ENCODE peak calls at places on chromosomes 2 and 18, in ten cellular contexts. H is fibroblast of the aortic adventitia; Z is RPMI7951; J is cardiac muscle cell; O is naive thymus-derived CD8-positive, alpha-beta T cell; F is ecto neural progenitor cell; Y is mesendoderm; L is lung microvascular endothelial cell; C is LoVo; B is stimulated activated CD4-positive, alpha-beta T cell treated with anti-CD3 and anti-CD28 coated beads, Interleukin-15, amount 100 ng/mL, for 24 hours. E is an unnamed sample.

GRCh38 chr2:1800716-1801388 is 56.5 kb upstream of the PXDN start:
- DNase-seq in H (no peak), Z (no peak), J (no peak), O (no peak), F (no peak), Y (no peak), L (no peak), C (no peak), B (no peak), E (no peak)

GRCh38 chr2:84776011-84776410 is 104.9 kb downstream of the TRABD2A start:
- DNase-seq in H (no peak), Z (peak; percentile 63), J (no peak), O (no peak), F (no peak), Y (no peak), L (peak; percentile 15), C (no peak), B (no peak), E (no peak)

GRCh38 chr2:235500761-235501662 is 7.2 kb downstream of the AGAP1 start:
- DNase-seq in H (peak; percentile 51), Z (peak; percentile 81), J (peak; percentile 61), O (no peak), F (no peak), Y (peak; percentile 81), L (peak; percentile 74), C (no peak), B (peak; percentile 14), E (peak; percentile 66)

GRCh38 chr18:34976899-34977786 is 64.1 kb upstream of the MAPRE2 start:
- DNase-seq in H (no peak), Z (peak; percentile 38), J (peak; percentile 36), O (peak; percentile 78), F (peak; percentile 87), Y (peak; percentile 72), L (peak; percentile 37), C (peak; percentile 78), B (peak; percentile 83), E (peak; percentile 93)

GRCh38 chr18:22517356-22517755 is 99.6 kb upstream of the CTAGE1 start:
- DNase-seq in H (peak; percentile 72), Z (no peak), J (peak; percentile 83), O (no peak), F (no peak), Y (no peak), L (no peak), C (no peak), B (no peak), E (no peak)

GRCh38 chr2:157628532-157629415 is at the start of gene ACVR1C:
- DNase-seq in H (peak; percentile 17), Z (peak; percentile 60), J (peak; percentile 53), O (peak; percentile 71), F (peak; percentile 88), Y (peak; percentile 96), L (peak; percentile 54), C (peak; percentile 64), B (peak; percentile 71), E (peak; percentile 97)

GRCh38 chr18:45619062-45619825 is 4.0 kb downstream of the SLC14A2 start:
- DNase-seq in H (peak; percentile 70), Z (no peak), J (peak; percentile 30), O (no peak), F (no peak), Y (no peak), L (no peak), C (no peak), B (no peak), E (no peak)

GRCh38 chr2:142756430-142756829 is 121.0 kb upstream of the KYNU start:
- DNase-seq in H (peak; percentile 15), Z (peak; percentile 8), J (no peak), O (no peak), F (no peak), Y (no peak), L (no peak), C (no peak), B (no peak), E (no peak)

GRCh38 chr2:33425660-33426059 is 50.8 kb upstream of the RASGRP3 start:
- DNase-seq in H (peak; percentile 54), Z (peak; percentile 85), J (peak; percentile 24), O (no peak), F (no peak), Y (no peak), L (peak; percentile 75), C (no peak), B (no peak), E (no peak)

GRCh38 chr2:185208261-185208660 is 530.3 kb upstream of the FSIP2 start:
- DNase-seq in H (no peak), Z (peak; percentile 37), J (no peak), O (no peak), F (peak; percentile 60), Y (peak; percentile 84), L (no peak), C (peak; percentile 33), B (peak; percentile 2), E (peak; percentile 90)

GRCh38 chr18:12891561-12891960 is 7.5 kb upstream of the PTPN2 start:
- DNase-seq in H (no peak), Z (no peak), J (no peak), O (no peak), F (no peak), Y (no peak), L (no peak), C (peak; percentile 32), B (no peak), E (peak; percentile 16)

GRCh38 chr2:152427902-152428301 is 92.9 kb downstream of the FMNL2 start:
- DNase-seq in H (no peak), Z (no peak), J (no peak), O (no peak), F (no peak), Y (no peak), L (no peak), C (no peak), B (no peak), E (no peak)

GRCh38 chr2:138956116-138956515 is 175.9 kb upstream of the NXPH2 start:
- DNase-seq in H (no peak), Z (no peak), J (no peak), O (no peak), F (no peak), Y (no peak), L (no peak), C (no peak), B (no peak), E (no peak)

GRCh38 chr2:15643209-15643500 is 51.5 kb downstream of the DDX1 start:
- DNase-seq in H (no peak), Z (no peak), J (no peak), O (no peak), F (no peak), Y (no peak), L (no peak), C (no peak), B (no peak), E (no peak)

GRCh38 chr18:36903215-36903928 is 74.4 kb downstream of the KIAA1328 start:
- DNase-seq in H (peak; percentile 54), Z (no peak), J (peak; percentile 50), O (no peak), F (no peak), Y (no peak), L (no peak), C (no peak), B (no peak), E (no peak)

GRCh38 chr2:45289997-45290673 is 280.9 kb upstream of the SIX2 start:
- DNase-seq in H (peak; percentile 48), Z (no peak), J (peak; percentile 22), O (no peak), F (no peak), Y (no peak), L (peak; percentile 52), C (no peak), B (no peak), E (no peak)

GRCh38 chr2:199772693-199772976 is 78.4 kb downstream of the FTCDNL1 start:
- DNase-seq in H (no peak), Z (no peak), J (no peak), O (no peak), F (no peak), Y (no peak), L (no peak), C (no peak), B (no peak), E (no peak)

GRCh38 chr2:183038341-183039300 is at the start of gene NCKAP1:
- DNase-seq in H (peak; percentile 73), Z (peak; percentile 84), J (peak; percentile 93), O (peak; percentile 59), F (peak; percentile 96), Y (peak; percentile 92), L (peak; percentile 91), C (peak; percentile 88), B (peak; percentile 90), E (peak; percentile 98)

GRCh38 chr18:34632323-34632722 is 77.8 kb upstream of the DTNA start:
- DNase-seq in H (no peak), Z (no peak), J (no peak), O (no peak), F (no peak), Y (no peak), L (no peak), C (no peak), B (no peak), E (no peak)

GRCh38 chr2:127052771-127053691 is 53.9 kb downstream of the BIN1 start:
- DNase-seq in H (no peak), Z (no peak), J (no peak), O (no peak), F (no peak), Y (no peak), L (no peak), C (no peak), B (no peak), E (no peak)

GRCh38 chr18:6557052-6557451 is 142.3 kb upstream of the L3MBTL4 start:
- DNase-seq in H (no peak), Z (no peak), J (no peak), O (no peak), F (peak; percentile 80), Y (peak; percentile 40), L (no peak), C (no peak), B (no peak), E (peak; percentile 86)

GRCh38 chr2:11679491-11680130 is 9.6 kb upstream of the NTSR2 start:
- DNase-seq in H (no peak), Z (no peak), J (no peak), O (no peak), F (no peak), Y (no peak), L (no peak), C (no peak), B (no peak), E (peak; percentile 49)

GRCh38 chr2:114784890-114785583 is 342.6 kb downstream of the DPP10 start:
- DNase-seq in H (no peak), Z (no peak), J (no peak), O (no peak), F (no peak), Y (peak; percentile 81), L (no peak), C (no peak), B (no peak), E (peak; percentile 84)

GRCh38 chr2:196160966-196161365 is 10.4 kb downstream of the STK17B start:
- DNase-seq in H (no peak), Z (no peak), J (no peak), O (no peak), F (no peak), Y (no peak), L (no peak), C (no peak), B (no peak), E (no peak)

GRCh38 chr18:57437433-57437781 is 2.2 kb downstream of the ONECUT2 start:
- DNase-seq in H (no peak), Z (no peak), J (no peak), O (no peak), F (no peak), Y (peak; percentile 69), L (no peak), C (no peak), B (peak; percentile 5), E (peak; percentile 86)

GRCh38 chr2:226649871-226650660 is 149.6 kb downstream of the IRS1 start:
- DNase-seq in H (peak; percentile 97), Z (peak; percentile 99), J (peak; percentile 98), O (no peak), F (no peak), Y (peak; percentile 88), L (peak; percentile 99), C (peak; percentile 96), B (peak; percentile 51), E (peak; percentile 78)

GRCh38 chr2:113174369-113174735 is 581 bp downstream of the PSD4 start:
- DNase-seq in H (no peak), Z (no peak), J (no peak), O (no peak), F (no peak), Y (no peak), L (no peak), C (no peak), B (no peak), E (no peak)

GRCh38 chr2:160194351-160194750 is 5.7 kb downstream of the ITGB6 start:
- DNase-seq in H (no peak), Z (peak; percentile 71), J (no peak), O (no peak), F (no peak), Y (no peak), L (no peak), C (no peak), B (no peak), E (no peak)